ENCODE peak calls at places on chromosomes 1 and 21, in seven cellular contexts. D, M, P, Y, U, H and E are unnamed samples.
A peak's percentile ranks its signal among the peaks of the same experiment; 100 is the strongest.

GRCh38 chr1:10681296-10682113 is 114.9 kb downstream of the CASZ1 start:
- DNase-seq in M (no peak), H (no peak), P (no peak), D (no peak), Y (no peak), U (no peak), E (no peak)

GRCh38 chr1:204592246-204592948 is 76.2 kb downstream of the MDM4 start:
- DNase-seq in D (no peak), P (no peak), Y (no peak), H (peak; percentile 24), M (no peak), U (no peak), E (no peak)

GRCh38 chr1:33364578-33364945 is 43.7 kb upstream of the A3GALT2 start:
- DNase-seq in M (peak; percentile 42), H (no peak), D (no peak), P (no peak), Y (no peak), U (no peak), E (no peak)

GRCh38 chr1:205921559-205921887 is 21.7 kb downstream of the SLC26A9 start:
- DNase-seq in U (no peak), D (no peak), P (no peak), M (peak; percentile 24), Y (no peak), H (no peak), E (no peak)

GRCh38 chr1:236365999-236366570 is 28.0 kb upstream of the EDARADD start:
- DNase-seq in H (no peak), U (no peak), Y (no peak), M (no peak), P (no peak), D (no peak), E (no peak)

GRCh38 chr1:27341525-27342252 is at the start of gene SYTL1:
- DNase-seq in P (no peak), U (peak; percentile 71), D (peak; percentile 67), M (peak; percentile 75), Y (no peak), H (peak; percentile 69), E (peak; percentile 67)

GRCh38 chr1:243462929-243463697 is 207.3 kb downstream of the SDCCAG8 start:
- DNase-seq in Y (no peak), U (no peak), H (no peak), M (peak; percentile 7), D (peak; percentile 62), P (no peak), E (no peak)

GRCh38 chr1:55212349-55213028 is 2.7 kb downstream of the USP24 start:
- DNase-seq in H (no peak), U (no peak), Y (no peak), M (no peak), P (no peak), D (no peak), E (no peak)

GRCh38 chr1:8970870-8971337 is 25.2 kb downstream of the CA6 start:
- DNase-seq in Y (no peak), H (no peak), U (no peak), D (no peak), M (no peak), P (no peak), E (no peak)

GRCh38 chr1:7379445-7379971 is 391.6 kb upstream of the VAMP3 start:
- DNase-seq in M (peak; percentile 75), H (peak; percentile 73), P (peak; percentile 51), Y (no peak), U (peak; percentile 72), D (no peak), E (peak; percentile 83)

GRCh38 chr1:213970193-213970592 is 17.6 kb upstream of the PROX1 start:
- DNase-seq in Y (no peak), H (no peak), P (no peak), U (no peak), M (no peak), D (no peak), E (no peak)

GRCh38 chr1:15246960-15247614 is at the start of gene FHAD1:
- DNase-seq in U (peak; percentile 89), Y (peak; percentile 68), P (peak; percentile 77), H (peak; percentile 69), M (peak; percentile 78), D (peak; percentile 74), E (peak; percentile 17)

GRCh38 chr1:101976161-101976560 is 20.6 kb downstream of the OLFM3 start:
- DNase-seq in D (no peak), M (no peak), P (no peak), Y (no peak), U (no peak), H (no peak), E (no peak)

GRCh38 chr1:247077234-247077633 is 1.4 kb downstream of the ZNF670 start:
- DNase-seq in H (no peak), D (no peak), P (no peak), U (no peak), M (no peak), Y (no peak), E (peak; percentile 22)

GRCh38 chr21:16587671-16588379 is 858.0 kb downstream of the USP25 start:
- DNase-seq in P (no peak), H (peak; percentile 34), M (no peak), Y (no peak), U (no peak), D (no peak), E (peak; percentile 77)

GRCh38 chr1:36920371-36920770 is 113.9 kb downstream of the GRIK3 start:
- DNase-seq in H (no peak), M (peak; percentile 13), Y (no peak), D (no peak), U (no peak), P (no peak), E (no peak)

GRCh38 chr1:192284927-192285326 is 31.9 kb upstream of the RGS21 start:
- DNase-seq in M (no peak), Y (no peak), P (no peak), U (no peak), D (no peak), H (no peak), E (no peak)

GRCh38 chr1:25810341-25811299 is 9.1 kb upstream of the MTFR1L start:
- DNase-seq in Y (peak; percentile 59), U (peak; percentile 77), D (peak; percentile 45), H (peak; percentile 62), P (peak; percentile 77), M (peak; percentile 86), E (peak; percentile 35)

GRCh38 chr1:2917284-2917683 is 104.0 kb upstream of the ACTRT2 start:
- DNase-seq in M (no peak), U (no peak), Y (no peak), P (no peak), H (no peak), D (no peak), E (no peak)
- H4K8ac ChIP-seq in M (no peak overlapping the region), U (no peak overlapping the region), Y (no peak overlapping the region), P (no peak overlapping the region), H (no peak overlapping the region), D (no peak overlapping the region), E (no peak overlapping the region)

DNA sequence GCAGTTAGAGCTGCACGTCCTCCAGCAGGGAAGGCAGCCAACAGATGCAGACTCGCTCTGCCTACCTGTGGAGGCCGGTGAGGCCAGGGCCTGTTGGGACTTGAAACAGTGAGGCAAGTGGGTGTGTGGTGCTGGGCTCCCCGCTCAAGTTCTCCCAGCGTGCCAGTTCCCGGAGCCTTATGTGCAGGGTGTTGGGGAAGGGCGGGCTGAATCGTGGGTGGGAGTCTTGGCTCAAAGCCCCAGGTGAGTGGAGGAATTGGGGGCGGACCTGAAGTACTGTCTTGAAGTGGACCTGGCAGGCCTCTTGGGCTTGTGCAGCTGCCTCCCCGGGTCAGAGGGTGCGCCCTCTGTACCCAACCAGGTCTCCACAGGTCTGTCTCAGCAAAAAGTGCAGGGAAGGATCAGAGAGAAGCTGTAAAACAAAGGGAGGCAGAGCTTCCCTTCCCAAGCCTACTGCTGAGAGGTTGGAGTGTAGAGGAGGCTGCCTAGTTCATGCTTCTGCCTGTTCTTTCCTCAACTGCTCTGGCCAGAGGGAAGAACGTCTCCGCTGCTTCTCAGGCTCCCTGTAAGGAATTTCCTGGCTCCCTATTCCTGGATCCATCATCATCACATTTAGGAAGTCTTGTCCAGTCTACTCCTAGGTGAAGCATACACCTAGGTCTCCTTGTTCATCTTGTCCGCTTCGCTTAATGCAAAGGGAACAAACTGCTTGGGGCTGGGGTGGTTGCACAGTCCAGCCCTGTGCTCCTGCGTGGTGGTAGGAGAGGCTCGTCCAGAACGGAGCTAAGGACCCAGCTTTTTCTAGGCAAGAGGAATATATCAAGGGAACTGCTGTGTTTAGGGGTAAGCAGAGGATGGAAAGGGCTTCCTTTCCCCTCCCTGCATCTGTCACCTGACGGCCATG is 14.9 kb downstream of the UTP11 start:
- DNase-seq in Y (no peak), M (no peak), H (no peak), P (no peak), D (no peak), U (no peak), E (no peak)
- H3K4me2 ChIP-seq in Y (no peak overlapping the region), M (no peak overlapping the region), H (no peak overlapping the region), P (no peak overlapping the region), D (no peak overlapping the region), U (no peak overlapping the region), E (no peak overlapping the region)

GRCh38 chr21:45161039-45161945 is 86.9 kb downstream of the ADARB1 start:
- DNase-seq in P (no peak), M (peak; percentile 37), U (no peak), H (no peak), Y (no peak), D (no peak), E (no peak)
- H4K8ac ChIP-seq in P (no peak overlapping the region), M (no peak overlapping the region), U (no peak overlapping the region), H (no peak overlapping the region), Y (peak overlapping the region; percentile 82), D (no peak overlapping the region), E (no peak overlapping the region)

GRCh38 chr21:42062543-42063022 is 8.5 kb upstream of the UMODL1 start:
- DNase-seq in D (no peak), M (no peak), Y (no peak), P (no peak), H (no peak), U (no peak), E (no peak)

GRCh38 chr21:42063206-42063577 is 7.9 kb upstream of the UMODL1 start:
- DNase-seq in H (no peak), M (no peak), U (no peak), Y (no peak), P (no peak), D (no peak), E (no peak)

GRCh38 chr21:42061866-42062542 is 9.1 kb upstream of the UMODL1 start:
- DNase-seq in Y (no peak), H (no peak), U (no peak), M (no peak), D (no peak), P (no peak), E (no peak)

GRCh38 chr21:42061195-42061865 is 9.8 kb upstream of the UMODL1 start:
- DNase-seq in P (no peak), M (no peak), U (no peak), Y (no peak), H (no peak), D (no peak), E (no peak)

DNA sequence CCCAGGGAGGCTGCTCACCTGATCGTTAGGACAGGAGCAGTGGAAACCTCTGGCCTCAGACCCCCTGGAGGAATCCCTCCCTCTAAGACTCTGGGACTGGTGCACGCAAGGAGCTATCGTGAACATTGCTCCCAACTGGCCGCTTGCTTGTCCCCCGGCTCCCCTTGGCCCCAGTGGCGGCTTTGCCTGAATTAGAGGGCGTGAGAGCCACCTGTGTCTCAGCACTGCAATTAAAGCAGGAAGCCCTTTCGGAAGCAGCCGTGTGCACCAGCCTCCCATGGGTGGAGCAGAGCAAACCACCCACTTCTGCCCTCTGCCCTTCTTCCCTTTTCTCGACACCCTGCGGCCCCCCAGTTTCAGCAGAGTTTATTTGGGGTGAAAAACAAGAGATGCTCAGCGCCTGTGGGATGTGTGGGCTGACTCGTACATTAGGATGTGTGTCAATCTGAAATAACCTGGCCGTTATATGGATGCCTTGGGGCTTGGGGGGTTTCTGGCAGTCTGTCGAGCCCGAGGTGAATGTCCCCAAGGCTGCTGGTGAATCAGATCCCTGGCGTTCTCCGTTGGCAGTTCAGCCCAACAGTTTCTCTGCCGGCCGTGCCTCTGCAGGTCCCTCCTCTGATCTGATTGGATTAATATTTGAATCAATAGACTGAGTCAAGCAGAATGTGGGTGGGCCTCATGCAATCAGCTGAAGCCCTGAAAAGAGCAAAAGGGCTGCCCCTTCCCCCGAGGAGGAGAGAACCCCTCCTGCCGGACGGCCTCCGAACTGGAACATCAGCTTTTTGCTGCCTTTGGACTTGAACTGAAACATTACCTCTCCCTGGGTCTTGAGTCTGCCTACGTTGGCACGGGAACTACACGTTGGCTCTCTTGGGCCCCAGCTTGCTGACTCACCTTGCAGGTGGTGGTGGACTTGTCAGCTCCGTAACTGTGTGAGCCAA is 7.3 kb upstream of the UMODL1 start:
- DNase-seq in Y (no peak), U (no peak), P (no peak), H (no peak), M (no peak), D (no peak), E (no peak)
- H3K4me2 ChIP-seq in Y (no peak overlapping the region), U (no peak overlapping the region), P (no peak overlapping the region), H (no peak overlapping the region), M (no peak overlapping the region), D (no peak overlapping the region), E (no peak overlapping the region)